ENCODE peak calls at places on chromosomes 4 and X, in seven cellular contexts. J is coronary artery, W is endodermal cell, E is PC-3, C is fibroblast of mammary gland, Y is left lung, O is SK-N-SH. A is an unnamed sample.

GRCh38 chrX:117743469-117744251 is 372.9 kb downstream of the KLHL13 start:
- DNase-seq in W (peak), Y (no peak), O (peak), E (peak), J (no peak), C (peak), A (no peak)

GRCh38 chrX:39718951-39719350 is 378.8 kb downstream of the BCOR start:
- DNase-seq in Y (no peak), W (no peak), E (no peak), C (no peak), J (no peak), O (no peak), A (peak)

GRCh38 chr4:113781439-113782040 is 20.0 kb upstream of the CAMK2D start:
- DNase-seq in J (no peak), C (peak), E (peak), O (peak), Y (no peak), W (no peak), A (no peak)

GRCh38 chr4:13700196-13701140 is 72.9 kb upstream of the BOD1L1 start:
- DNase-seq in C (peak), Y (no peak), J (no peak), O (no peak), E (peak), W (no peak), A (no peak)

GRCh38 chr4:186104114-186104894 is at the start of gene FAM149A:
- DNase-seq in C (no peak), O (no peak), Y (peak), J (no peak), E (no peak), W (no peak), A (peak)

GRCh38 chrX:105116541-105116940 is 104.0 kb downstream of the TEX13A start:
- DNase-seq in O (no peak), C (no peak), Y (no peak), E (no peak), J (no peak), W (no peak), A (no peak)

GRCh38 chrX:47828984-47829383 is 7.7 kb upstream of the ZNF81 start:
- DNase-seq in O (no peak), E (no peak), Y (no peak), C (peak), J (no peak), W (no peak), A (no peak)

GRCh38 chrX:107470971-107471370 is 21.5 kb downstream of the FRMPD3 start:
- DNase-seq in C (no peak), E (no peak), W (peak), J (no peak), Y (no peak), O (no peak), A (peak)

GRCh38 chr4:2251073-2251794 is 9.3 kb upstream of the HAUS3 start:
- DNase-seq in Y (peak), J (no peak), C (no peak), W (peak), O (peak), E (no peak), A (peak)

GRCh38 chr4:169272265-169272886 is 1.6 kb upstream of the SH3RF1 start:
- DNase-seq in Y (no peak), C (peak), J (no peak), W (no peak), O (no peak), E (peak), A (no peak)

GRCh38 chr4:66575024-66575696 is 904.9 kb upstream of the EPHA5 start:
- DNase-seq in J (no peak), O (no peak), W (no peak), Y (peak), E (peak), C (peak), A (no peak)

GRCh38 chrX:47358387-47359065 is 11.9 kb upstream of the ZNF157 start:
- DNase-seq in O (no peak), W (no peak), C (no peak), Y (no peak), J (no peak), E (peak), A (no peak)

GRCh38 chr4:185040523-185040922 is 22.2 kb downstream of the HELT start:
- DNase-seq in E (no peak), O (no peak), Y (no peak), W (peak), J (no peak), C (no peak), A (no peak)

GRCh38 chr4:157221895-157222763 is 1.6 kb downstream of the GRIA2 start:
- DNase-seq in E (no peak), W (peak), J (no peak), Y (peak), C (no peak), O (peak), A (peak)

GRCh38 chr4:76896731-76897521 is 1.0 kb downstream of the SOWAHB start:
- DNase-seq in E (peak), Y (peak), J (no peak), O (peak), W (peak), C (no peak), A (no peak)

GRCh38 chrX:88425739-88426138 is 321.3 kb upstream of the CPXCR1 start:
- DNase-seq in Y (no peak), O (no peak), E (peak), W (no peak), J (no peak), C (peak), A (no peak)

GRCh38 chr4:15753786-15754185 is 24.3 kb upstream of the CD38 start:
- DNase-seq in E (peak), W (no peak), J (no peak), O (no peak), Y (no peak), C (peak), A (no peak)

GRCh38 chr4:100284302-100284701 is 94.0 kb upstream of the DDIT4L start:
- DNase-seq in W (no peak), O (no peak), Y (no peak), C (no peak), E (no peak), J (no peak), A (no peak)

GRCh38 chrX:128816919-128817318 is 706.4 kb downstream of the SMARCA1 start:
- DNase-seq in Y (no peak), E (peak), J (no peak), O (peak), W (peak), C (no peak), A (no peak)

GRCh38 chrX:82092307-82092706 is 890.4 kb downstream of the SH3BGRL start:
- DNase-seq in W (no peak), C (no peak), O (no peak), J (no peak), Y (no peak), E (no peak), A (no peak)

GRCh38 chrX:44507292-44507691 is 35.4 kb downstream of the FUNDC1 start:
- DNase-seq in E (no peak), C (no peak), J (no peak), O (no peak), Y (no peak), W (no peak), A (no peak)

GRCh38 chrX:153299855-153300254 is 21.7 kb downstream of the PNMA6F start:
- DNase-seq in C (no peak), J (no peak), Y (no peak), W (no peak), E (no peak), O (no peak), A (no peak)

GRCh38 chr4:98447648-98448047 is 186.5 kb downstream of the RAP1GDS1 start:
- DNase-seq in Y (no peak), J (no peak), C (no peak), O (no peak), E (no peak), W (peak), A (no peak)

GRCh38 chr4:36006226-36006625 is 238.1 kb downstream of the ARAP2 start:
- DNase-seq in Y (no peak), E (peak), C (peak), W (no peak), O (no peak), J (no peak), A (no peak)

GRCh38 chr4:190014771-190015537 is 12.1 kb downstream of the FRG2 start:
- DNase-seq in W (peak), O (peak), Y (peak), E (no peak), J (no peak), C (no peak), A (no peak)

DNA sequence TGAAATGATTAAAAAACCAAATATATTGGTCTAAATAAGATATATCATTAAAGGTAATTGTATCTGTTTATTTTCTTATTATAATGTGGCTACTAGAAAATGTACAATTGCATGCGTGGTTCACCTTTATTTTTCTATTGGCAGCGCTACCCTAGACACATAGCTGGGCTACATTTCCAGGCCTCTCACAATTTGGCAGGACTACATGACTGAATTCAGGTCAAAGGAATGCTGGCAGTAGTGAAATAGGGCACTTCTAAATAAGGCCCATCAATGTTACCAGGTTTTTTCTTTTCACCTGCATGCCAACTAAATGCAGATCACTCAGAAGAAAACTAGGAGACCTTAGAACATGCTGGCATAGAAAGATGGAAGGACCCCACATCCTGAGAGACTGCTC is 1072.9 kb upstream of the SLIT2 start:
- DNase-seq in W (no peak), O (no peak), J (no peak), E (no peak), Y (no peak), C (no peak), A (no peak)
- H3K4me3 ChIP-seq in W (no peak), O (no peak), J (no peak), E (no peak), Y (no peak), C (no peak), A (no peak)

GRCh38 chr4:3415471-3416141 is 26.2 kb upstream of the HGFAC start:
- DNase-seq in C (no peak), Y (peak), E (no peak), O (no peak), J (no peak), W (peak), A (peak)
- H3K4me3 ChIP-seq in C (no peak), Y (no peak), E (no peak), O (no peak), J (no peak), W (no peak), A (no peak)

GRCh38 chr4:61199869-61200194 is 294 bp upstream of the ADGRL3 start:
- DNase-seq in J (no peak), O (no peak), Y (no peak), W (no peak), E (no peak), C (no peak), A (no peak)
- H3K4me3 ChIP-seq in J (peak), O (peak), Y (peak), W (peak), E (no peak), C (no peak), A (peak)

GRCh38 chr4:8938137-8938536 is 66.5 kb upstream of the HMX1 start:
- DNase-seq in O (no peak), Y (no peak), E (no peak), W (no peak), C (no peak), J (no peak), A (no peak)

GRCh38 chr4:8938623-8939022 is 67.0 kb upstream of the HMX1 start:
- DNase-seq in E (no peak), O (peak), C (no peak), Y (no peak), J (no peak), W (no peak), A (no peak)

GRCh38 chr4:8939887-8940742 is 68.5 kb upstream of the HMX1 start:
- DNase-seq in W (no peak), C (no peak), J (no peak), E (no peak), O (peak), Y (no peak), A (no peak)

GRCh38 chr4:8940792-8941491 is 69.3 kb upstream of the HMX1 start:
- DNase-seq in Y (no peak), W (peak), J (no peak), C (no peak), O (no peak), E (peak), A (no peak)

GRCh38 chr4:8939160-8939855 is 67.7 kb upstream of the HMX1 start:
- DNase-seq in J (no peak), Y (no peak), E (no peak), O (peak), W (no peak), C (no peak), A (no peak)
- H3K4me3 ChIP-seq in J (no peak), Y (no peak), E (no peak), O (no peak), W (no peak), C (no peak), A (no peak)

GRCh38 chr4:176293660-176294059 is 24.6 kb upstream of the ASB5 start:
- DNase-seq in W (no peak), C (no peak), Y (no peak), E (no peak), J (no peak), O (no peak), A (no peak)
- H3K4me3 ChIP-seq in W (no peak), C (no peak), Y (no peak), E (no peak), J (no peak), O (no peak), A (no peak)

GRCh38 chr4:8402640-8403039 is 37.9 kb downstream of the ACOX3 start:
- DNase-seq in Y (no peak), O (no peak), W (no peak), C (no peak), E (no peak), J (no peak), A (no peak)

GRCh38 chr4:8399298-8399697 is 41.2 kb downstream of the ACOX3 start:
- DNase-seq in W (no peak), J (no peak), E (no peak), O (no peak), Y (no peak), C (no peak), A (no peak)

GRCh38 chr4:8401665-8402064 is 38.9 kb downstream of the ACOX3 start:
- DNase-seq in E (no peak), Y (no peak), W (no peak), O (no peak), J (no peak), C (no peak), A (no peak)

GRCh38 chr4:8402181-8402597 is 38.3 kb downstream of the ACOX3 start:
- DNase-seq in W (no peak), J (peak), O (no peak), E (no peak), C (no peak), Y (peak), A (no peak)

GRCh38 chr4:8400641-8401325 is 39.7 kb downstream of the ACOX3 start:
- DNase-seq in W (no peak), E (no peak), O (no peak), C (peak), Y (no peak), J (no peak), A (no peak)
- H3K4me3 ChIP-seq in W (no peak), E (no peak), O (no peak), C (no peak), Y (no peak), J (no peak), A (no peak)

GRCh38 chrX:102899940-102900916 is 36.8 kb upstream of the RAB40AL start:
- DNase-seq in W (peak), J (no peak), C (peak), Y (no peak), E (peak), O (peak), A (peak)
- H3K4me3 ChIP-seq in W (no peak), J (no peak), C (no peak), Y (no peak), E (no peak), O (no peak), A (no peak)

DNA sequence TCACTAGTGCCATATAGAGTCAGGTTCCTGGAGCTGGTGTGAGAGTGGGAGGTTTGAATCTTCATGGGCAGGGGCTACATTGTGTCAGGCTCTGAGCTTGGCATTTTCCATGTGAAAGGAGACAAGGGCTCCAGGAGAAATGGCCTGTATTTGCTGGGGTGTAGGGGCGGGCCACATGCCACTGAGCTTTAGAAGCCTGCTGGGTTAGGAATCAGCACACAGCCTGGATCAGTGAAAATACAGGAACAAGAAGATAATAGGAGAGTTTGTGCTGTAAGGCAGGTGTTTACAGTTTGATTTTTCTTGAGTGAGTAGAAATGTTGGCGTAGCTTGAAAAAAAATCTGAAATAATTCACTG is 35.4 kb downstream of the TBC1D14 start:
- DNase-seq in W (no peak), J (no peak), O (no peak), C (no peak), Y (no peak), E (no peak), A (no peak)
- H3K4me3 ChIP-seq in W (no peak), J (no peak), O (no peak), C (no peak), Y (no peak), E (no peak), A (no peak)

GRCh38 chr4:166501941-166502382 is 628.9 kb downstream of the TLL1 start:
- DNase-seq in E (no peak), W (peak), C (peak), Y (no peak), J (no peak), O (peak), A (no peak)
- H3K4me3 ChIP-seq in E (no peak), W (no peak), C (no peak), Y (no peak), J (no peak), O (no peak), A (no peak)

GRCh38 chr4:86306816-86307215 is 53.0 kb downstream of the MAPK10 start:
- DNase-seq in C (peak), Y (no peak), E (peak), O (no peak), J (no peak), W (no peak), A (no peak)

GRCh38 chr4:86300516-86300915 is 59.3 kb downstream of the MAPK10 start:
- DNase-seq in O (no peak), C (no peak), W (no peak), J (no peak), E (no peak), Y (no peak), A (no peak)

GRCh38 chr4:86307432-86307831 is 52.4 kb downstream of the MAPK10 start:
- DNase-seq in O (no peak), W (no peak), C (peak), J (no peak), Y (no peak), E (no peak), A (no peak)

GRCh38 chr4:86296865-86297264 is 63.0 kb downstream of the MAPK10 start:
- DNase-seq in C (no peak), Y (no peak), O (no peak), J (no peak), W (no peak), E (no peak), A (no peak)

DNA sequence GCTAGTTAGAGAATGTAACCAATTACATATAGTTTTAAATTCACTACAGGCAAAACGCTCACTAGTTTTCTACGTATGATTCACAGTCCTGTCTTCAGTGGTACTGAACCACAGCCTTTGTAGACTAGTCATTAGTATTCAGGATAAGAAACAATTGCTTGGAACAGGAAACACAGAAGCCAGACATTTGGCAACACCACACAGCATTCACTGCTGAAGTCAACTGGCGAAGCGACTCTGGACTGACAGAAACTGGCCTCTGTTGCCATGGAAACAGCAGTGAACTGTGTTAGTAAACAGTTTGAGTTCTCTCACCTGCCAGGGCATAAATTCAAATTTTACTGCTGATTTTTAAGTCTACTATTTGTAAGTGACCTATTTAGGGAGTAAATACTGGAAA is 57.6 kb downstream of the MAPK10 start:
- DNase-seq in W (no peak), Y (no peak), C (peak), J (no peak), E (no peak), O (peak), A (no peak)
- H3K4me3 ChIP-seq in W (peak), Y (no peak), C (no peak), J (no peak), E (no peak), O (no peak), A (no peak)